ENCODE peak calls at places on chromosomes 4 and X, in nine cellular contexts. Y, G, Q, I, B, L, N, D and O are unnamed samples.

GRCh38 chrX:121802881-121803412 is 755.5 kb downstream of the GLUD2 start:
- DNase-seq in I (no peak), Y (no peak), B (no peak), L (no peak), G (no peak), D (peak; percentile 12), N (no peak), Q (no peak), O (no peak)

GRCh38 chr4:2860391-2861348 is 17.0 kb downstream of the ADD1 start:
- DNase-seq in B (peak; percentile 67), G (no peak), D (no peak), N (peak; percentile 31), I (peak; percentile 55), L (peak; percentile 27), Q (no peak), Y (peak; percentile 56), O (no peak)

GRCh38 chr4:147513051-147513450 is 32.2 kb downstream of the EDNRA start:
- DNase-seq in Q (no peak), Y (peak; percentile 36), B (no peak), G (no peak), N (no peak), I (no peak), D (no peak), L (no peak), O (no peak)

GRCh38 chrX:56813318-56813837 is 84.3 kb downstream of the NBDY start:
- DNase-seq in I (no peak), G (no peak), N (peak; percentile 95), Y (peak; percentile 75), B (no peak), Q (no peak), D (no peak), L (no peak), O (no peak)

GRCh38 chr4:7358100-7358735 is 76.5 kb downstream of the PSAPL1 start:
- DNase-seq in B (no peak), Y (peak; percentile 93), N (peak; percentile 76), D (no peak), G (peak; percentile 55), I (peak; percentile 66), L (no peak), Q (no peak), O (peak; percentile 59)

GRCh38 chrX:110301194-110301593 is 16.7 kb downstream of the AMMECR1 start:
- DNase-seq in N (no peak), I (no peak), G (no peak), L (no peak), Q (no peak), Y (no peak), B (no peak), D (no peak), O (no peak)

GRCh38 chr4:138560448-138560847 is 318.3 kb upstream of the SLC7A11 start:
- DNase-seq in B (no peak), N (no peak), I (no peak), L (no peak), Y (no peak), Q (no peak), G (no peak), D (peak; percentile 50), O (no peak)

GRCh38 chr4:5706486-5707290 is 1.7 kb downstream of the EVC2 start:
- DNase-seq in D (no peak), B (no peak), G (no peak), Q (no peak), N (no peak), Y (no peak), L (no peak), I (no peak), O (no peak)

GRCh38 chr4:184961693-184962092 is 56.6 kb upstream of the HELT start:
- DNase-seq in D (peak; percentile 49), L (no peak), Q (no peak), G (no peak), I (no peak), N (no peak), Y (no peak), B (no peak), O (no peak)

GRCh38 chr4:52665592-52665991 is 6.5 kb upstream of the USP46 start:
- DNase-seq in Y (no peak), I (no peak), L (no peak), D (no peak), Q (no peak), G (no peak), B (no peak), N (peak; percentile 42), O (no peak)
- TF ChIP-seq CTCF in Y (no peak), I (no peak), L (peak; percentile 17), D (no peak), Q (no peak), G (no peak), B (peak; percentile 14), N (peak; percentile 22), O (peak; percentile 74)

DNA sequence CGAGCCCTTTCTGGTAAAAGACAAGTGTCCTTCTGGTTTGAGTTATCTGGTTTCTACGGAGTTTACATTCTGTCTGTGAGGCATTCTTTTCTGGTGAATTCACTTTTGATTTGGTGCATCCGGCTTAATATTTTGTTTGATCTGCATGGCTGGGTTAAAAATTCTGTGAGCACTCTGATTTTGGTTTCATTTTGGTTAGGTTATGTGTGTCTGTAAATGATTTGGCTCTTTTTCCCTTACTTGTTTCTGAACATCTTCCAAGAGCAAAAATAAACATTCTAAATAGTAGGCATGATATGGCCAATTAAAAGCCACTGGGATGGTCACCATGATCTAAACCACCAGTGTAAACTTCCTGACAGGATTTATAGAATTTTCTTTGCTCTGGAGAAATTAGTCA is 85.7 kb upstream of the PTPN13 start:
- DNase-seq in Q (no peak), L (no peak), Y (peak; percentile 53), G (no peak), I (no peak), B (no peak), N (peak; percentile 21), D (no peak), O (no peak)
- TF ChIP-seq CTCF in Q (no peak), L (no peak), Y (no peak), G (no peak), I (no peak), B (no peak), N (no peak), D (no peak), O (no peak)

GRCh38 chr4:18570370-18570769 is 548.8 kb upstream of the LCORL start:
- DNase-seq in B (no peak), Y (no peak), I (no peak), D (no peak), G (no peak), N (no peak), Q (no peak), L (no peak), O (no peak)

GRCh38 chr4:18566970-18567799 is 545.6 kb upstream of the LCORL start:
- DNase-seq in B (no peak), N (no peak), Q (no peak), L (no peak), I (no peak), Y (no peak), D (no peak), G (no peak), O (no peak)

GRCh38 chr4:18571252-18571885 is 549.8 kb upstream of the LCORL start:
- DNase-seq in D (no peak), I (no peak), G (no peak), Q (no peak), L (no peak), B (no peak), N (no peak), Y (no peak), O (no peak)

GRCh38 chr4:18568600-18568999 is 547.0 kb upstream of the LCORL start:
- DNase-seq in I (no peak), N (no peak), B (no peak), Y (no peak), D (no peak), L (no peak), G (no peak), Q (no peak), O (no peak)
- TF ChIP-seq CTCF in I (no peak), N (no peak), B (peak; percentile 11), Y (no peak), D (no peak), L (no peak), G (no peak), Q (no peak), O (peak; percentile 57)

DNA sequence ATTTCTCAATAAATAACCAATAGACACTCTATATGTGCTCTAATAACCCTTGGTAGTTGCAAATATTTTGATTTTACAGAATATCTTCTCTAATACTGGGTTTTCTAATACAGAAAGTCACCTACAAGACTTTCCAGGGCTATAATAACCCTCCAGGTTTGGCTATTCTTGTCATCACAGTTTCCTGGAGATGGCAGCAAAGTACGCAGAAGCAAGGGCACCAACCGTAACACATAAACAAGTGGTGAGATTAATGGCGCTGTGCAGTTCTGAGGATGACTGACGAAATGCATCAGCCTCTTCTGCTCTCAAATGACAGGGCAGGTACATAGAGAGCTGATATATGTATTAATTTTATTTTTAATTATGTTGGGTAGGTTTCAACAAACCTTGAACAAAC is 122.4 kb downstream of the C4orf33 start:
- DNase-seq in N (no peak), L (no peak), G (no peak), B (no peak), Y (no peak), I (no peak), Q (no peak), D (no peak), O (no peak)
- TF ChIP-seq CTCF in N (no peak), L (peak; percentile 48), G (peak; percentile 30), B (no peak), Y (no peak), I (no peak), Q (no peak), D (no peak), O (peak; percentile 84)

DNA sequence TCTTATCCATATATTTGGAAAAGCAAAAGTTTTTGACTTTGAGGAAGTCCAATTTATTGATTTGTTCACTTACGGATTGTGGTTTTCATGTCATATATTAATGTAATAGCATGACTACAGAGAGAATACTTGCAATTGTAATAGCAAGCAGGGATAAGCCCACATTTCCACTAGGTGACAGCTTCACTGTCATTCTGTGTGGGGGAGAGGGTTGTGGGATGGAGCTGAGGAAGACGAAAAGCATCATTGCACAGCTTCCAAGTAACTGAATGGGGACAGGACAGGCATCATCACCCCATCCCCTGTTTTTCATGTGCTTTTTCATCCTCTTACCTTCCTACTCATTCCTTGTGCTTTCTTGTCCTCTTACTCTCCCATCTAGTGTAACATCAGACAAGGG is 31.4 kb downstream of the BEX3 start:
- DNase-seq in Y (no peak), N (no peak), D (no peak), I (no peak), G (no peak), L (no peak), Q (no peak), B (no peak), O (no peak)
- TF ChIP-seq CTCF in Y (no peak), N (no peak), D (no peak), I (no peak), G (no peak), L (no peak), Q (no peak), B (no peak), O (no peak)

DNA sequence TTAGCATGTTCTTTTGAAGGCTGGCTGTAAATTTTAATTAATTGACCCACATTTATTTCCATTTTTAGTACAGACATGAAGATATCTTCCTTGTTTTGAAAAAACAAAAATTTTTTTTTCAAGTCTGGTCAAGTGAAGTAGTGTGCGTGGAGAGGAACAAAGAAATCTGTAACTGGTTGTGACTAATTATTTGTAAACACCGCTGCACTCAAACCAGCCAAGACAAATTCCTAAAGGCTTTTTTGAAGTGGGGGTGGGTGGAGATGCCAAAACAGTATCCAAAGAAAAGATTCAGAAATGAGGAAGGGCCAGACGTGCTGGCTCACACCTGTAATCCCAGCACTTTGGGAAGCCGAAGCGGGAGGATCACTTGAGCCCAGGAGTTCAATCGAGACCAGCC is 88.3 kb downstream of the SHROOM2 start:
- DNase-seq in I (no peak), G (no peak), Q (no peak), L (no peak), N (peak; percentile 75), Y (peak; percentile 28), D (no peak), B (no peak), O (no peak)
- TF ChIP-seq CTCF in I (no peak), G (no peak), Q (no peak), L (no peak), N (no peak), Y (no peak), D (no peak), B (no peak), O (no peak)